ENCODE peak calls at places on chromosomes 16 and 17, in eight cellular contexts. B is body of pancreas; A is fibroblast of mammary gland; M is GM23248; R is smooth muscle cell of the brain vasculature; T is HCT116; Q is activated CD8-positive, alpha-beta memory T cell treated with anti-CD3 and anti-CD28 coated beads for 1 hour; V is cardiac muscle cell. S is an unnamed sample.

GRCh38 chr17:41771389-41772206 is 14.9 kb downstream of the JUP start:
- DNase-seq in B (no peak), A (no peak), M (no peak), R (no peak), T (no peak), Q (no peak), V (no peak), S (no peak)

GRCh38 chr17:29643817-29644160 is 21.1 kb upstream of the CORO6 start:
- DNase-seq in B (no peak), A (no peak), M (no peak), R (no peak), T (no peak), Q (no peak), V (no peak), S (no peak)

GRCh38 chr16:7057458-7057857 is 275.2 kb upstream of the RBFOX1 start:
- DNase-seq in B (no peak), A (no peak), M (no peak), R (no peak), T (no peak), Q (no peak), V (no peak), S (no peak)

GRCh38 chr16:71748226-71748625 is 23.7 kb upstream of the PHLPP2 start:
- DNase-seq in B (no peak), A (no peak), M (no peak), R (no peak), T (no peak), Q (no peak), V (no peak), S (no peak)

GRCh38 chr16:77986021-77986420 is 36.3 kb upstream of the CLEC3A start:
- DNase-seq in B (no peak), A (no peak), M (no peak), R (no peak), T (no peak), Q (no peak), V (no peak), S (no peak)

GRCh38 chr17:80970044-80970761 is 21.4 kb upstream of the CHMP6 start:
- DNase-seq in B (no peak), A (no peak), M (peak), R (no peak), T (no peak), Q (no peak), V (no peak), S (peak)

GRCh38 chr17:2400474-2400866 is 390 bp downstream of the MNT start:
- DNase-seq in B (peak), A (no peak), M (peak), R (no peak), T (no peak), Q (no peak), V (peak), S (no peak)

GRCh38 chr16:1810536-1810935 is 16.1 kb downstream of the HAGH start:
- DNase-seq in B (no peak), A (no peak), M (no peak), R (no peak), T (no peak), Q (no peak), V (no peak), S (no peak)

GRCh38 chr16:57807968-57808528 is 5.8 kb upstream of the KIFC3 start:
- DNase-seq in B (peak), A (peak), M (peak), R (no peak), T (peak), Q (no peak), V (peak), S (peak)

S was measured in Panc1.